ENCODE peak calls at places on chromosomes 3 and 15, in five cellular contexts. N is GF-D8, M is GM04504, X is uterus, J is cardiac fibroblast. O is an unnamed sample.
A peak's percentile ranks its signal among the peaks of the same experiment; 100 is the strongest.

GRCh38 chr3:29759443-29760033 is 478.7 kb downstream of the RBMS3 start:
- DNase-seq in X (no peak), J (peak; percentile 73), M (no peak), N (no peak), O (no peak)

GRCh38 chr15:56241374-56242085 is 2.1 kb downstream of the RFX7 start:
- DNase-seq in M (no peak), J (no peak), N (no peak), X (no peak), O (no peak)

GRCh38 chr15:77456746-77457618 is 36.3 kb downstream of the HMG20A start:
- DNase-seq in J (no peak), M (no peak), X (no peak), N (no peak), O (no peak)

GRCh38 chr3:9750556-9751411 is 1.0 kb downstream of the OGG1 start:
- DNase-seq in N (no peak), J (no peak), X (no peak), M (no peak), O (no peak)

GRCh38 chr3:53382106-53382505 is 34.8 kb upstream of the DCP1A start:
- DNase-seq in M (no peak), X (no peak), N (no peak), J (peak; percentile 75), O (no peak)

GRCh38 chr15:81013396-81013929 is 12.7 kb downstream of the TLNRD1 start:
- DNase-seq in M (no peak), N (no peak), J (no peak), X (no peak), O (no peak)

GRCh38 chr3:161247049-161247448 is 25.9 kb downstream of the NMD3 start:
- DNase-seq in X (no peak), J (no peak), M (no peak), N (no peak), O (no peak)

GRCh38 chr3:157128771-157129671 is 30.9 kb downstream of the CCNL1 start:
- DNase-seq in J (peak; percentile 60), N (no peak), M (no peak), X (no peak), O (no peak)

GRCh38 chr15:79008666-79009065 is 63.8 kb upstream of the CTSH start:
- DNase-seq in M (no peak), N (no peak), J (no peak), X (no peak), O (no peak)

GRCh38 chr3:792651-793050 is 300.2 kb upstream of the CNTN6 start:
- DNase-seq in X (peak; percentile 17), N (no peak), M (no peak), J (no peak), O (no peak)

GRCh38 chr3:142273501-142273900 is 48.1 kb upstream of the GK5 start:
- DNase-seq in X (no peak), N (no peak), J (no peak), M (no peak), O (no peak)

GRCh38 chr3:49120438-49121135 is at the start of gene USP19:
- DNase-seq in X (peak; percentile 96), N (peak; percentile 62), M (peak; percentile 82), J (peak; percentile 93), O (peak; percentile 98)

GRCh38 chr3:99920530-99921376 is 103.1 kb downstream of the CMSS1 start:
- DNase-seq in J (peak; percentile 80), M (peak; percentile 49), X (peak; percentile 71), N (no peak), O (peak; percentile 33)

GRCh38 chr15:78984041-78984440 is 39.2 kb upstream of the CTSH start:
- DNase-seq in J (no peak), N (no peak), M (no peak), X (no peak), O (no peak)

GRCh38 chr3:6644070-6644929 is 216.6 kb upstream of the GRM7 start:
- DNase-seq in J (no peak), X (no peak), N (no peak), M (no peak), O (no peak)

GRCh38 chr3:120170223-120170622 is 76.0 kb upstream of the GSK3B start:
- DNase-seq in M (peak; percentile 65), N (no peak), J (peak; percentile 89), X (no peak), O (no peak)

GRCh38 chr3:39146611-39147373 is 6.6 kb downstream of the CSRNP1 start:
- DNase-seq in M (peak; percentile 93), J (peak; percentile 98), X (peak; percentile 91), N (peak; percentile 22), O (peak; percentile 80)

GRCh38 chr3:187821616-187822317 is 76.5 kb upstream of the BCL6 start:
- DNase-seq in N (no peak), J (no peak), M (no peak), X (no peak), O (no peak)

GRCh38 chr3:71142440-71143161 is 440.9 kb downstream of the FOXP1 start:
- DNase-seq in N (no peak), M (no peak), X (no peak), J (peak; percentile 19), O (no peak)

GRCh38 chr3:43185656-43186375 is 79.9 kb upstream of the POMGNT2 start:
- DNase-seq in J (peak; percentile 79), M (no peak), X (no peak), N (no peak), O (no peak)

GRCh38 chr3:38649500-38650247 is at the start of gene SCN5A:
- DNase-seq in X (no peak), J (peak; percentile 2), M (no peak), N (no peak), O (no peak)

GRCh38 chr3:42699511-42699971 is 3.1 kb downstream of the HHATL start:
- DNase-seq in M (no peak), N (no peak), X (no peak), J (no peak), O (no peak)

GRCh38 chr15:36903922-36904479 is 196.3 kb downstream of the MEIS2 start:
- DNase-seq in J (no peak), N (no peak), X (no peak), M (no peak), O (no peak)

GRCh38 chr3:136819784-136820640 is 1.1 kb downstream of the SLC35G2 start:
- DNase-seq in J (peak; percentile 72), N (no peak), M (no peak), X (peak; percentile 30), O (peak; percentile 34)

GRCh38 chr3:89144080-89144479 is 36.7 kb downstream of the EPHA3 start:
- DNase-seq in J (no peak), M (no peak), X (no peak), N (no peak), O (no peak)

GRCh38 chr3:69105320-69105719 is 17.1 kb downstream of the LMOD3 start:
- DNase-seq in X (no peak), J (peak; percentile 72), M (no peak), N (no peak), O (no peak)

GRCh38 chr3:171028025-171028778 is 1.7 kb upstream of the SLC2A2 start:
- DNase-seq in N (no peak), M (peak; percentile 81), J (peak; percentile 86), X (peak; percentile 36), O (peak; percentile 46)

GRCh38 chr3:31634485-31634884 is 101.8 kb downstream of the STT3B start:
- DNase-seq in J (peak; percentile 14), M (peak; percentile 83), X (no peak), N (no peak), O (no peak)

GRCh38 chr3:194267744-194268658 is 83.1 kb downstream of the CPN2 start:
- DNase-seq in J (peak; percentile 95), M (no peak), N (no peak), X (peak; percentile 74), O (peak; percentile 77)

GRCh38 chr3:67384790-67385397 is 269.5 kb downstream of the SUCLG2 start:
- DNase-seq in N (no peak), X (no peak), J (peak; percentile 77), M (peak; percentile 17), O (no peak)

GRCh38 chr3:10550705-10551104 is 45.3 kb upstream of the ATP2B2 start:
- DNase-seq in X (no peak), N (no peak), J (no peak), M (no peak), O (no peak)

GRCh38 chr3:69781593-69781992 is 42.3 kb downstream of the MITF start:
- DNase-seq in M (no peak), N (no peak), X (no peak), J (no peak), O (no peak)

GRCh38 chr3:38115645-38116427 is 21.1 kb downstream of the ACAA1 start:
- DNase-seq in N (no peak), J (no peak), X (no peak), M (no peak), O (no peak)

GRCh38 chr3:13013994-13014754 is 59.1 kb downstream of the IQSEC1 start:
- DNase-seq in J (no peak), M (no peak), X (no peak), N (no peak), O (no peak)

GRCh38 chr15:50939911-50940310 is 31.4 kb downstream of the AP4E1 start:
- DNase-seq in J (peak; percentile 67), X (no peak), N (no peak), M (no peak), O (no peak)